ENCODE peak calls at places on chromosomes 1 and 21, in eight cellular contexts. D, T, L, V, Q, M, G and N are unnamed samples.

GRCh38 chr21:37848721-37849490 is 67.4 kb downstream of the KCNJ6 start:
- DNase-seq in D (no peak), T (no peak), L (no peak), V (no peak), Q (no peak), M (no peak), G (no peak), N (no peak)

GRCh38 chr1:204377800-204378608 is 18.3 kb upstream of the PLEKHA6 start:
- DNase-seq in D (peak), T (no peak), L (no peak), V (peak), Q (no peak), M (no peak), G (no peak), N (no peak)

GRCh38 chr1:185956881-185957280 is 222.7 kb downstream of the HMCN1 start:
- DNase-seq in D (no peak), T (no peak), L (no peak), V (no peak), Q (no peak), M (no peak), G (no peak), N (no peak)

GRCh38 chr1:244054924-244055263 is 3.8 kb downstream of the ZBTB18 start:
- DNase-seq in D (no peak), T (no peak), L (no peak), V (no peak), Q (no peak), M (no peak), G (no peak), N (no peak)

GRCh38 chr1:228185641-228185965 is 20.0 kb downstream of the IBA57 start:
- DNase-seq in D (peak), T (no peak), L (no peak), V (no peak), Q (peak), M (no peak), G (no peak), N (no peak)

GRCh38 chr1:20538760-20539551 is 13.4 kb upstream of the FAM43B start:
- DNase-seq in D (no peak), T (no peak), L (no peak), V (no peak), Q (no peak), M (no peak), G (no peak), N (no peak)

GRCh38 chr1:94746635-94747525 is 73.3 kb upstream of the SLC44A3 start:
- DNase-seq in D (no peak), T (no peak), L (no peak), V (no peak), Q (no peak), M (no peak), G (no peak), N (no peak)

GRCh38 chr1:116033322-116033721 is 57.0 kb downstream of the SLC22A15 start:
- DNase-seq in D (no peak), T (no peak), L (no peak), V (no peak), Q (no peak), M (no peak), G (no peak), N (no peak)

GRCh38 chr21:27532081-27532480 is 565.2 kb upstream of the ADAMTS5 start:
- DNase-seq in D (no peak), T (no peak), L (no peak), V (no peak), Q (no peak), M (no peak), G (no peak), N (no peak)

GRCh38 chr1:112852276-112852675 is 103.7 kb downstream of the SLC16A1 start:
- DNase-seq in D (no peak), T (no peak), L (no peak), V (no peak), Q (no peak), M (no peak), G (no peak), N (no peak)

GRCh38 chr1:52368383-52369172 is 2.6 kb upstream of the CC2D1B start:
- DNase-seq in D (peak), T (no peak), L (peak), V (no peak), Q (no peak), M (no peak), G (no peak), N (peak)

GRCh38 chr1:25820247-25821111 is 725 bp downstream of the MTFR1L start:
- DNase-seq in D (peak), T (peak), L (peak), V (peak), Q (peak), M (no peak), G (peak), N (no peak)

GRCh38 chr1:85624361-85624760 is 43.8 kb downstream of the CCN1 start:
- DNase-seq in D (no peak), T (no peak), L (no peak), V (no peak), Q (no peak), M (no peak), G (no peak), N (no peak)

GRCh38 chr1:119108993-119109392 is 31.5 kb downstream of the WARS2 start:
- DNase-seq in D (no peak), T (no peak), L (no peak), V (no peak), Q (no peak), M (no peak), G (no peak), N (no peak)

GRCh38 chr21:27827972-27828371 is 861.1 kb upstream of the ADAMTS5 start:
- DNase-seq in D (no peak), T (no peak), L (no peak), V (no peak), Q (no peak), M (no peak), G (no peak), N (no peak)

GRCh38 chr1:110616587-110616986 is 10.4 kb upstream of the KCNA2 start:
- DNase-seq in D (no peak), T (no peak), L (no peak), V (peak), Q (no peak), M (no peak), G (no peak), N (peak)

GRCh38 chr1:150235436-150235851 is 468 bp downstream of the ANP32E start:
- DNase-seq in D (peak), T (no peak), L (no peak), V (peak), Q (peak), M (peak), G (no peak), N (peak)

GRCh38 chr21:33687634-33688033 is 45.3 kb downstream of the ITSN1 start:
- DNase-seq in D (no peak), T (no peak), L (no peak), V (no peak), Q (no peak), M (no peak), G (no peak), N (no peak)

GRCh38 chr1:5140136-5140535 is 485.7 kb downstream of the AJAP1 start:
- DNase-seq in D (no peak), T (no peak), L (no peak), V (no peak), Q (no peak), M (no peak), G (no peak), N (no peak)

GRCh38 chr1:109516872-109517271 is 7.3 kb upstream of the AMIGO1 start:
- DNase-seq in D (peak), T (no peak), L (no peak), V (no peak), Q (no peak), M (no peak), G (no peak), N (no peak)

GRCh38 chr1:163528710-163529348 is 207.1 kb downstream of the NUF2 start:
- DNase-seq in D (no peak), T (no peak), L (no peak), V (peak), Q (no peak), M (no peak), G (no peak), N (peak)

GRCh38 chr1:110650623-110651022 is 24.1 kb downstream of the KCNA3 start:
- DNase-seq in D (no peak), T (no peak), L (no peak), V (no peak), Q (no peak), M (no peak), G (no peak), N (no peak)

GRCh38 chr21:18498428-18498827 is 94.8 kb upstream of the TMPRSS15 start:
- DNase-seq in D (no peak), T (no peak), L (no peak), V (no peak), Q (no peak), M (no peak), G (no peak), N (no peak)

GRCh38 chr1:17819129-17819802 is 64.1 kb downstream of the ACTL8 start:
- DNase-seq in D (peak), T (no peak), L (peak), V (no peak), Q (no peak), M (no peak), G (no peak), N (no peak)

GRCh38 chr21:21238882-21239400 is 240.7 kb downstream of the NCAM2 start:
- DNase-seq in D (no peak), T (no peak), L (no peak), V (no peak), Q (no peak), M (no peak), G (no peak), N (no peak)

GRCh38 chr21:44533121-44533890 is 6.7 kb downstream of the KRTAP10-1 start:
- DNase-seq in D (no peak), T (no peak), L (no peak), V (no peak), Q (peak), M (peak), G (no peak), N (no peak)

GRCh38 chr1:97204468-97204867 is 482.9 kb downstream of the PTBP2 start:
- DNase-seq in D (no peak), T (no peak), L (no peak), V (no peak), Q (no peak), M (no peak), G (no peak), N (no peak)

GRCh38 chr1:210364479-210364878 is 35.8 kb downstream of the HHAT start:
- DNase-seq in D (no peak), T (no peak), L (peak), V (no peak), Q (no peak), M (no peak), G (no peak), N (no peak)

GRCh38 chr1:157399984-157400382 is 152.3 kb downstream of the FCRL5 start:
- DNase-seq in D (no peak), T (no peak), L (no peak), V (no peak), Q (no peak), M (no peak), G (no peak), N (peak)

GRCh38 chr1:64046871-64047270 is 156.6 kb upstream of the UBE2U start:
- DNase-seq in D (no peak), T (no peak), L (no peak), V (no peak), Q (no peak), M (no peak), G (no peak), N (no peak)

GRCh38 chr1:217535601-217536377 is 95.1 kb downstream of the GPATCH2 start:
- DNase-seq in D (no peak), T (no peak), L (no peak), V (no peak), Q (no peak), M (no peak), G (no peak), N (no peak)

GRCh38 chr1:9912264-9912936 is 2.3 kb upstream of the CTNNBIP1 start:
- DNase-seq in D (no peak), T (no peak), L (no peak), V (no peak), Q (no peak), M (no peak), G (no peak), N (no peak)

GRCh38 chr1:9908846-9909221 is 1.2 kb downstream of the CTNNBIP1 start:
- DNase-seq in D (no peak), T (no peak), L (no peak), V (no peak), Q (no peak), M (no peak), G (no peak), N (peak)

GRCh38 chr1:9910425-9911178 is 533 bp upstream of the CTNNBIP1 start:
- DNase-seq in D (peak), T (peak), L (peak), V (peak), Q (peak), M (peak), G (peak), N (peak)

GRCh38 chr1:9909222-9910046 is 635 bp downstream of the CTNNBIP1 start:
- DNase-seq in D (peak), T (no peak), L (peak), V (peak), Q (peak), M (no peak), G (no peak), N (peak)

DNA sequence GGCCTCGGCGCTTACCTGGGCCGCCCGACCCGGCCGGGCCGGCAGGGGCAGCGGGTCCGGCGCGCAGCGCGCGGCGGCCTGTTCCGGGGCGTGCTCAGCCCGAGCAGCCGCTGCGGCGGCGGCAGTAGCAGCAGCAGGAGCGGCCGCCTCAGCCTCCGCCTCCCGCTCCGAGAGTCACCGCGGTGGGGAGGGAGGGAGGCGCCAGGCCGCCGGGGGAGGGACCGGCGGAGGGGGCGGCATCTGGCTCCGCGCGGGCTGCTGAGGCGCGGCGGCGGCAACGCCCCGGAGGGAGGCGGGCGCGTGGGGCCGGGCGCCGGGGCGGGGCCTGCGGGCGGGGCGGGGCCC is at the start of gene CTNNBIP1:
- DNase-seq in D (no peak), T (peak), L (no peak), V (no peak), Q (no peak), M (no peak), G (no peak), N (no peak)
- TF ChIP-seq POLR2A in D (no peak), T (no peak), L (peak), V (no peak), Q (no peak), M (no peak), G (peak), N (no peak)

DNA sequence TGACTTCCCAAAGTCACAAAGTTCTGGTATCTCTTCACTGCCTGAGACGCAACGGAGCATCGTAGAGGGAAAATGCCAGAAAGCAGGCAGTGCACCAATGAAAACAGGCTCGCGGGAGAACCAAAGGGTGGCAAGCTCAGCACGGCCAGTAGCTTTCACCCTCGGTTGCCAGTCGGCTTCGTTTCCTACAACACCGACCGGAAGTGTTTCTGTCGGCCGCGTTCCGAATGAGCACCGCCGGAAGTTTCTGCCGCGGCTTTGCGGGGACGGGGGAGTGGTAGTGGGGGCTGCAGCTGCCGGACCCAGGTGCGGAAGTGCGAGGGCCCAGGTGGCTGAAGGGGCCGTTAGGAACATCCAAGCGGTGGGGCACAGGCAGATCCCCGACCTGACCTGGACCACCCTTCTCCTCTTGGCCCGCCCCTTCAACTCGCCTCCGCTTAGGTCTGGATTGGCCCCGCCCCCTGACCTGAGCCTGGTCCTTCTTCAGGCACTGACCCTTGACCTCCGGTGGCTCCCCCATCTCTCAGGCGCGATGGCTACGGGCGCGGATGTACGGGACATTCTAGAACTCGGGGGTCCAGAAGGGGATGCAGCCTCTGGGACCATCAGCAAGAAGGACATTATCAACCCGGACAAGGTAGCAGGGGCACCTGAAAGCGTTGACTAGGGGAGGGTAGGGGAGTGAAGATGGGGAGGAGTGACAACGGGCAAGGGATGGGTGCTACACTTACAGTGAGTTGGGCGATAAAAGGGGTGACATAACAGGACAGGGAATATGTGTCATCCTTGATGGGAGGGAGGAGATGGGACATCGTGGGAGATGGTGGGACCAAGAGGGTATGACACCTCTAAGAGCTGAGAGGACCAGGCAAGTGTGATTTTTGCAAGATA is at the start of gene DMAP1:
- DNase-seq in D (peak), T (peak), L (peak), V (peak), Q (peak), M (peak), G (peak), N (peak)
- TF ChIP-seq POLR2A in D (peak), T (peak), L (peak), V (peak), Q (no peak), M (no peak), G (peak), N (peak)

DNA sequence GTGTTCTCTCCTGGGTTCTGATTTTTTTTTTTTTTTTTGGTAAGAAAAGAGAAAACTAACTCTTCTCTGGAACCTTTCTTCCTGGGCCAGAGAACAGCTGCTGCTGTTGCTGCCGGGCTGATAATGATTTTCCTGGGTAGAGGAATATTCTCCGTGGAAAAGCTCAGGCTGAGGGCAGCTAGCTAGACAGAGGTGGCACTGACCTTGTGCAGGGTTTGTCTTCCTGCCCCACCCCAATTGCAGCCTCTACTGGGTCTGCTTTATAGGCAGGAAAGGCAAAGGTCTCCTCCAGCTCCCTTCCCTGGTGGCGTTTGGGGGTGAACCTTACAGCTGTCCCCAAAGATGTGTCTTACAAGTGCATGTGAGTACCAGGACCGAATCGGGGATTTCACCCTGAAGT is 79.3 kb downstream of the SPSB1 start:
- DNase-seq in D (no peak), T (no peak), L (no peak), V (no peak), Q (no peak), M (no peak), G (no peak), N (no peak)
- TF ChIP-seq POLR2A in D (no peak), T (no peak), L (no peak), V (no peak), Q (no peak), M (no peak), G (no peak), N (no peak)

GRCh38 chr1:241542199-241542907 is 10.2 kb downstream of the KMO start:
- DNase-seq in D (no peak), T (no peak), L (no peak), V (no peak), Q (no peak), M (no peak), G (no peak), N (no peak)
- TF ChIP-seq POLR2A in D (no peak), T (no peak), L (no peak), V (no peak), Q (no peak), M (no peak), G (no peak), N (no peak)